ENCODE peak calls at places on chromosomes 1 and 21, in eight cellular contexts. S is GM03348; E is NCI-H187; A is stimulated activated CD4-positive, alpha-beta T cell treated with anti-CD3 and anti-CD28 coated beads, Interleukin-2, amount 100 ng/mL, for 48 hours; N is nephron progenitor cell; Q is activated B cell treated with CpG ODN at 0.5 μM for 24 hours; W is ovary; J is activated naive CD4-positive, alpha-beta T cell. M is an unnamed sample.

GRCh38 chr1:54597455-54598030 is 25.8 kb downstream of the FAM151A start:
- DNase-seq in S (no peak), E (no peak), A (no peak), N (no peak), Q (no peak), W (no peak), J (no peak), M (no peak)

GRCh38 chr21:29114765-29115164 is 15.7 kb upstream of the MAP3K7CL start:
- DNase-seq in S (peak; percentile 51), E (no peak), A (no peak), N (no peak), Q (no peak), W (no peak), J (no peak), M (no peak)

GRCh38 chr1:59367269-59368006 is 70.5 kb downstream of the FGGY start:
- DNase-seq in S (peak; percentile 88), E (no peak), A (no peak), N (peak; percentile 10), Q (no peak), W (peak; percentile 84), J (no peak), M (no peak)

GRCh38 chr1:23424171-23424959 is at the start of gene TCEA3:
- DNase-seq in S (peak; percentile 72), E (no peak), A (no peak), N (peak; percentile 44), Q (no peak), W (peak; percentile 62), J (no peak), M (no peak)

GRCh38 chr1:10494418-10494753 is 19.6 kb downstream of the PEX14 start:
- DNase-seq in S (no peak), E (no peak), A (no peak), N (no peak), Q (no peak), W (no peak), J (no peak), M (no peak)

GRCh38 chr1:169809370-169810095 is 14.8 kb upstream of the METTL18 start:
- DNase-seq in S (peak; percentile 65), E (no peak), A (no peak), N (peak; percentile 15), Q (no peak), W (no peak), J (no peak), M (peak; percentile 27)

GRCh38 chr1:161905269-161905884 is 118.3 kb downstream of the OLFML2B start:
- DNase-seq in S (no peak), E (no peak), A (no peak), N (no peak), Q (no peak), W (no peak), J (no peak), M (no peak)

GRCh38 chr1:11013160-11013531 is 692 bp downstream of the TARDBP start:
- DNase-seq in S (no peak), E (no peak), A (no peak), N (no peak), Q (no peak), W (no peak), J (no peak), M (no peak)

GRCh38 chr1:55128418-55128817 is 86.7 kb downstream of the USP24 start:
- DNase-seq in S (no peak), E (no peak), A (no peak), N (no peak), Q (no peak), W (no peak), J (no peak), M (no peak)

GRCh38 chr1:156126043-156126700 is 11.7 kb downstream of the LMNA start:
- DNase-seq in S (peak; percentile 91), E (no peak), A (peak; percentile 40), N (peak; percentile 55), Q (peak; percentile 61), W (peak; percentile 95), J (no peak), M (peak; percentile 68)

GRCh38 chr1:55071477-55071876 is 32.1 kb downstream of the PCSK9 start:
- DNase-seq in S (peak; percentile 73), E (no peak), A (no peak), N (peak; percentile 37), Q (no peak), W (no peak), J (no peak), M (no peak)

GRCh38 chr1:111769517-111770146 is 13.9 kb downstream of the DDX20 start:
- DNase-seq in S (peak; percentile 58), E (peak; percentile 19), A (peak; percentile 24), N (peak; percentile 37), Q (no peak), W (peak; percentile 68), J (no peak), M (peak; percentile 48)

GRCh38 chr1:180623579-180624347 is 8.1 kb upstream of the XPR1 start:
- DNase-seq in S (peak; percentile 55), E (no peak), A (no peak), N (no peak), Q (no peak), W (no peak), J (no peak), M (no peak)

GRCh38 chr1:238991730-238992490 is 394.5 kb upstream of the CHRM3 start:
- DNase-seq in S (no peak), E (no peak), A (no peak), N (no peak), Q (no peak), W (no peak), J (no peak), M (no peak)

GRCh38 chr1:7478797-7479499 is 292.1 kb upstream of the VAMP3 start:
- DNase-seq in S (peak; percentile 66), E (peak; percentile 82), A (no peak), N (no peak), Q (no peak), W (peak; percentile 93), J (no peak), M (no peak)

GRCh38 chr1:101105877-101106276 is 80.3 kb upstream of the DPH5 start:
- DNase-seq in S (peak; percentile 60), E (no peak), A (no peak), N (no peak), Q (no peak), W (no peak), J (no peak), M (no peak)

GRCh38 chr1:164774819-164775654 is 216.1 kb downstream of the PBX1 start:
- DNase-seq in S (no peak), E (no peak), A (no peak), N (peak; percentile 45), Q (no peak), W (no peak), J (no peak), M (no peak)

GRCh38 chr1:230744382-230744781 is 2.8 kb upstream of the CAPN9 start:
- DNase-seq in S (no peak), E (no peak), A (no peak), N (no peak), Q (no peak), W (no peak), J (no peak), M (no peak)

GRCh38 chr1:153633161-153633746 is 612 bp upstream of the CHTOP start:
- DNase-seq in S (peak; percentile 58), E (no peak), A (no peak), N (no peak), Q (no peak), W (no peak), J (no peak), M (no peak)

GRCh38 chr1:244349103-244349531 is 102.6 kb downstream of the ADSS2 start:
- DNase-seq in S (peak; percentile 65), E (no peak), A (no peak), N (no peak), Q (no peak), W (peak; percentile 53), J (no peak), M (no peak)

GRCh38 chr1:32898958-32899357 is 2.2 kb downstream of the TMEM54 start:
- DNase-seq in S (no peak), E (no peak), A (no peak), N (no peak), Q (no peak), W (no peak), J (no peak), M (no peak)

GRCh38 chr1:25487628-25488027 is 55.8 kb upstream of the LDLRAP1 start:
- DNase-seq in S (peak; percentile 15), E (no peak), A (peak; percentile 27), N (no peak), Q (no peak), W (no peak), J (no peak), M (peak; percentile 34)

GRCh38 chr21:34088752-34089151 is 15.4 kb downstream of the MRPS6 start:
- DNase-seq in S (no peak), E (no peak), A (no peak), N (no peak), Q (no peak), W (no peak), J (no peak), M (no peak)

GRCh38 chr1:222829868-222830267 is 15.0 kb downstream of the DISP1 start:
- DNase-seq in S (peak; percentile 44), E (no peak), A (no peak), N (no peak), Q (no peak), W (no peak), J (no peak), M (no peak)

GRCh38 chr1:116033322-116033721 is 57.0 kb downstream of the SLC22A15 start:
- DNase-seq in S (no peak), E (peak; percentile 25), A (no peak), N (no peak), Q (no peak), W (no peak), J (no peak), M (no peak)

GRCh38 chr1:179166663-179167417 is 62.6 kb downstream of the ABL2 start:
- DNase-seq in S (no peak), E (no peak), A (no peak), N (no peak), Q (no peak), W (no peak), J (no peak), M (no peak)

GRCh38 chr1:102833171-102833570 is 275.2 kb downstream of the COL11A1 start:
- DNase-seq in S (no peak), E (no peak), A (no peak), N (no peak), Q (no peak), W (no peak), J (no peak), M (no peak)

GRCh38 chr1:31663622-31664452 is 19.2 kb upstream of the PEF1 start:
- DNase-seq in S (peak; percentile 86), E (no peak), A (peak; percentile 63), N (peak; percentile 88), Q (peak; percentile 63), W (peak; percentile 78), J (no peak), M (peak; percentile 53)

GRCh38 chr1:42730988-42731387 is 9.0 kb downstream of the CLDN19 start:
- DNase-seq in S (peak; percentile 3), E (no peak), A (peak; percentile 53), N (no peak), Q (no peak), W (no peak), J (no peak), M (no peak)

GRCh38 chr1:238672262-238672661 is 714.1 kb upstream of the CHRM3 start:
- DNase-seq in S (no peak), E (no peak), A (no peak), N (no peak), Q (no peak), W (no peak), J (no peak), M (no peak)

GRCh38 chr1:20538760-20539551 is 13.4 kb upstream of the FAM43B start:
- DNase-seq in S (no peak), E (no peak), A (no peak), N (no peak), Q (no peak), W (no peak), J (no peak), M (no peak)

GRCh38 chr1:51520700-51521248 is 1.7 kb upstream of the EPS15 start:
- DNase-seq in S (no peak), E (no peak), A (no peak), N (no peak), Q (no peak), W (no peak), J (no peak), M (peak; percentile 3)

GRCh38 chr21:28754127-28754611 is 238.5 kb downstream of the LTN1 start:
- DNase-seq in S (peak; percentile 35), E (no peak), A (no peak), N (no peak), Q (no peak), W (peak; percentile 27), J (no peak), M (no peak)

GRCh38 chr21:45325206-45326168 is 37.8 kb upstream of the POFUT2 start:
- DNase-seq in S (no peak), E (no peak), A (no peak), N (no peak), Q (no peak), W (no peak), J (no peak), M (no peak)

M was measured in effector CD4-positive, alpha-beta T cell.